ENCODE peak calls at places on chromosomes 16 and 17, in four cellular contexts. One of them, this sample, is unnamed.

GRCh38 chr17:48463531-48463930 is 33.5 kb upstream of the SKAP1 start:
- DNase-seq in K562: no peak
- DNase-seq in GM12878: no peak
- DNase-seq in HepG2: no peak
- DNase-seq in this sample: no peak

GRCh38 chr17:77011173-77012011 is 129.4 kb upstream of the SEC14L1 start:
- DNase-seq in K562: no peak
- DNase-seq in GM12878: no peak
- DNase-seq in HepG2: peak; percentile 53
- DNase-seq in this sample: no peak

GRCh38 chr17:65403129-65403528 is 158.3 kb downstream of the AXIN2 start:
- DNase-seq in K562: no peak
- DNase-seq in GM12878: no peak
- DNase-seq in HepG2: no peak
- DNase-seq in this sample: no peak

GRCh38 chr16:70433456-70434103 is 5.3 kb downstream of the ST3GAL2 start:
- DNase-seq in K562: peak; percentile 13
- DNase-seq in GM12878: no peak
- DNase-seq in HepG2: no peak
- DNase-seq in this sample: no peak

GRCh38 chr16:12271006-12271405 is 294.5 kb downstream of the SNX29 start:
- DNase-seq in K562: peak; percentile 37
- DNase-seq in GM12878: no peak
- DNase-seq in HepG2: peak; percentile 52
- DNase-seq in this sample: peak; percentile 75

GRCh38 chr16:89422905-89423630 is 67.3 kb downstream of the ANKRD11 start:
- DNase-seq in K562: no peak
- DNase-seq in GM12878: peak; percentile 72
- DNase-seq in HepG2: peak; percentile 92
- DNase-seq in this sample: no peak

GRCh38 chr16:56669005-56669839 is at the start of gene MT1H:
- DNase-seq in K562: no peak
- DNase-seq in GM12878: no peak
- DNase-seq in HepG2: no peak
- DNase-seq in this sample: no peak

GRCh38 chr17:11954961-11955360 is 42.3 kb downstream of the ZNF18 start:
- DNase-seq in K562: no peak
- DNase-seq in GM12878: no peak
- DNase-seq in HepG2: no peak
- DNase-seq in this sample: no peak

GRCh38 chr17:27551701-27552466 is 79.1 kb upstream of the LGALS9 start:
- DNase-seq in K562: peak; percentile 47
- DNase-seq in GM12878: no peak
- DNase-seq in HepG2: peak; percentile 88
- DNase-seq in this sample: no peak

GRCh38 chr17:37710344-37710886 is 34.4 kb downstream of the HNF1B start:
- DNase-seq in K562: peak; percentile 55
- DNase-seq in GM12878: no peak
- DNase-seq in HepG2: peak; percentile 99
- DNase-seq in this sample: peak; percentile 38

GRCh38 chr16:84386044-84386443 is 17.7 kb downstream of the ATP2C2 start:
- DNase-seq in K562: no peak
- DNase-seq in GM12878: no peak
- DNase-seq in HepG2: no peak
- DNase-seq in this sample: no peak

GRCh38 chr16:706189-707061 is 824 bp upstream of the FBXL16 start:
- DNase-seq in K562: no peak
- DNase-seq in GM12878: no peak
- DNase-seq in HepG2: no peak
- DNase-seq in this sample: no peak

GRCh38 chr17:10875411-10875810 is 37.5 kb upstream of the PIRT start:
- DNase-seq in K562: peak; percentile 10
- DNase-seq in GM12878: no peak
- DNase-seq in HepG2: no peak
- DNase-seq in this sample: peak; percentile 10

GRCh38 chr17:11979795-11980194 is 17.5 kb downstream of the ZNF18 start:
- DNase-seq in K562: no peak
- DNase-seq in GM12878: no peak
- DNase-seq in HepG2: no peak
- DNase-seq in this sample: no peak

GRCh38 chr17:66930933-66931332 is 33.6 kb upstream of the CACNG4 start:
- DNase-seq in K562: peak; percentile 24
- DNase-seq in GM12878: no peak
- DNase-seq in HepG2: peak; percentile 40
- DNase-seq in this sample: peak; percentile 56

GRCh38 chr16:58511933-58512815 is 3.1 kb upstream of the SETD6 start:
- DNase-seq in K562: peak; percentile 58
- DNase-seq in GM12878: no peak
- DNase-seq in HepG2: peak; percentile 75
- DNase-seq in this sample: peak; percentile 71

GRCh38 chr17:66809408-66809807 is 25.5 kb upstream of the CACNG5 start:
- DNase-seq in K562: no peak
- DNase-seq in GM12878: no peak
- DNase-seq in HepG2: no peak
- DNase-seq in this sample: no peak

GRCh38 chr16:73189132-73189531 is 141.2 kb upstream of the ZFHX3 start:
- DNase-seq in K562: no peak
- DNase-seq in GM12878: no peak
- DNase-seq in HepG2: no peak
- DNase-seq in this sample: no peak

GRCh38 chr17:48457080-48457836 is 27.2 kb upstream of the SKAP1 start:
- DNase-seq in K562: peak; percentile 79
- DNase-seq in GM12878: no peak
- DNase-seq in HepG2: peak; percentile 42
- DNase-seq in this sample: peak; percentile 89

DNA sequence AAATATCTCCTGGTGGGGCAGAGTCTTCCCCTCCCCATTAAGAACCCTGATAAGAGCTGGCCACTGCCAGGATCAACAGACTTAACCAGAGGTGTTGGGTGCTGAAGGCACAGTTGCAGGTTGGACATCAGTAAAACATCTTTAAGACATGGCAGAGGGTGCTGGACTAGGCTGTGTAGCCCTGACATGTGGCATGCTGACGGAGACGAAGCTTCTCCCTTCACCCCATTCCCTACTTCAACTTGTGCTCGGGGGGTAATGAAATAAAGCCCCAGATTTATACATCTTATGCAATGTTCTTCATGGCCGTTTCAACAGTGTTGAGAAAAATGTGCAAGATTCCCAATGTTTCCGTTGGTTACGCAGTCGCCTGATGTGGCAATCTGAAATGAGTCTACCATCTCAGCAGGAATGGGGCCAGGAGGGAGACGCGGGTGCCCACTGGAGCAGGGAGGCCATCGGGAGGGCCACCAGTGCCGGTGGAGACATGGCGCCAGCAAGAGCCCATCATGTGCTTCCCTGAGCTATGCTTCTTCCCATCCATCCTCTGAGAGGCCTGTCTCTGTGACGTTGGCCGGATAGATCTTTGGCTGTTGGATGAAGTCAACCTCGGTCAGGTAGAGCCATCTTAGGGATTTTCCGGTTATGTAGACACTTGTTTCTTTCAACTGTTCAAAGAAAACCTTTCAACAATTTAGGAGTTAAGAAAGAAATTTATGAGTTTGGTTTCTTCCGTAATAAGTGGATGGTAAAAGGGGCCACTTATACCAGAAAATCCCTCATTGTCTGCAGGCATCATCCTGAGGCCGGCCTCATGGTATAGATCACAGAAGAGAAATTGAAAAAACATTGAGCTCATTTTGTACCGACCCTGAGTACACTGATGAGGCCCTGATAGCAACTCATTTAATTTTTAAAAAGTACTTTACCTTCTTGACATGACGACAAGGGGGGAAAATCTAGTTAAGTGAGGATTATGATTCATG is 6.4 kb downstream of the IRF8 start:
- DNase-seq in K562: no peak
- DNase-seq in GM12878: no peak
- DNase-seq in HepG2: no peak
- DNase-seq in this sample: no peak
- TF ChIP-seq TARDBP in K562: no peak
- TF ChIP-seq TARDBP in GM12878: no peak
- TF ChIP-seq TARDBP in HepG2: no peak
- TF ChIP-seq TARDBP in this sample: no peak

DNA sequence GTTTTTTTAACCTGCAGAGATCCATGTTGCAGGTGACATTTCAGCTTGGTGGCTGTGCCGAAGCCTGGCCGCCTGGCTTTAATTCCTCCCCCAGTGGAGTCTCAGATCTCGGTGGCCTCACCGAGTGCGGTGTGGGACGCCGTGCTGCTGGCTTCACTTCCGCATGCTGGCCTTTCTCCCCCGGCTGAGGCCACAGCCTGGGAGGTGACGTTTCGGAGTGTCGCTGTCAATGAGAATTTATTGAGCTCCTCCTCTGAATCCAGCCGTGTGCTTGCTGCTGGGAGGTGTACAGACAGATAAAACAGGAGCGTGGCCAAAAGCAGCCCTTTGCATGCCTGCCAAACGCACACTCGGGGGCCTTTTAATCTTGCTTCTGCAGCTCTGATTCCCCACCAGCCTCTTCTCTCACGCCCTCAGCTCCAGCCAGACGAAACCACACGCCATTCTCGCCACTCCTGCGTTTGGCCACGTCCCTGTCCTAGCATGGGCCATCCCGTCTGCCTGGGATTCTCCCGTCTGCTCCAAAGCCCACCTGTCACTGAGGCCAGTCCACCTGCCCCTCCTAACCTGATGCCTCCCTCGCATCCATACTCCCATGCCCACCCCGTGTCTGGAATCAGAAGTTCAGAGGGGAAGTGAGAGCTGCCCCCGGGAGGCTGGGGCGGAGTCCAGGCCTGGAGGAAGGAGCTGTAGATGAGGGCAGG is 3.6 kb downstream of the GSE1 start:
- DNase-seq in K562: no peak
- DNase-seq in GM12878: peak; percentile 51
- DNase-seq in HepG2: no peak
- DNase-seq in this sample: no peak
- TF ChIP-seq TARDBP in K562: no peak
- TF ChIP-seq TARDBP in GM12878: no peak
- TF ChIP-seq TARDBP in HepG2: no peak
- TF ChIP-seq TARDBP in this sample: no peak

DNA sequence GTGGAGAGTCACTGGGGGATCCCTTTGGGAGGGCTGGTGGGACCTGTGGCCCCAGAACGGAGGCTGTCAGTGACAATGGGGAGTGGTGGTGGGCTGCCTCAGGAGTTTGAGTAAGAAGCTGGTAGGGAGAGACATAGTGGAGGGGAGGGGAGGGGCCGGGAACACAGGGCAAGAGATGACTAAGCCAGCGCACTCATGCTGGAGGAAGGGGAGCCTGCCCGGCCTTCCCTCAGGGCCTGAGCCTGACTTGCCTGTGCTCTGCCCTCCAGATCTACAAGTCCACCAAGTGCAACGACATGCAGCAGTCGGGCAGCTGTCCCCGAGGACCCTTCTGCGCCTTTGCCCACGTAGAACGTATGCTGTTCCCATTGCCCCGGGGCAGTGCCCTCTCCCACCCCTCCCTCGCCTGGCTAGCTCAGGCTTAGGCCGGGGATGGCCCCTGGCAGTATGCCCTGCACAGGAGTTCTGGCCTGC is 29.3 kb downstream of the UNC13D start:
- DNase-seq in K562: no peak
- DNase-seq in GM12878: no peak
- DNase-seq in HepG2: no peak
- DNase-seq in this sample: no peak
- TF ChIP-seq TARDBP in K562: no peak
- TF ChIP-seq TARDBP in GM12878: no peak
- TF ChIP-seq TARDBP in HepG2: no peak
- TF ChIP-seq TARDBP in this sample: no peak

GRCh38 chr16:29815032-29815721 is 775 bp upstream of the PAGR1 start:
- DNase-seq in K562: peak; percentile 30
- DNase-seq in GM12878: no peak
- DNase-seq in HepG2: no peak
- DNase-seq in this sample: no peak
- TF ChIP-seq TARDBP in K562: no peak
- TF ChIP-seq TARDBP in GM12878: no peak
- TF ChIP-seq TARDBP in HepG2: no peak
- TF ChIP-seq TARDBP in this sample: no peak

GRCh38 chr17:7296189-7296861 is 1.9 kb upstream of the YBX2 start:
- DNase-seq in K562: peak; percentile 74
- DNase-seq in GM12878: no peak
- DNase-seq in HepG2: peak; percentile 56
- DNase-seq in this sample: peak; percentile 92

GRCh38 chr17:7295230-7296180 is 1.1 kb upstream of the YBX2 start:
- DNase-seq in K562: no peak
- DNase-seq in GM12878: no peak
- DNase-seq in HepG2: no peak
- DNase-seq in this sample: no peak

GRCh38 chr17:7293821-7294613 is 422 bp downstream of the YBX2 start:
- DNase-seq in K562: peak; percentile 62
- DNase-seq in GM12878: no peak
- DNase-seq in HepG2: peak; percentile 49
- DNase-seq in this sample: no peak

GRCh38 chr17:7293131-7293557 is 1.3 kb downstream of the YBX2 start:
- DNase-seq in K562: no peak
- DNase-seq in GM12878: no peak
- DNase-seq in HepG2: no peak
- DNase-seq in this sample: no peak

GRCh38 chr17:7294614-7295153 is at the start of gene YBX2:
- DNase-seq in K562: peak; percentile 42
- DNase-seq in GM12878: no peak
- DNase-seq in HepG2: no peak
- DNase-seq in this sample: no peak
- TF ChIP-seq TARDBP in K562: no peak
- TF ChIP-seq TARDBP in GM12878: no peak
- TF ChIP-seq TARDBP in HepG2: no peak
- TF ChIP-seq TARDBP in this sample: no peak